ENCODE peak calls at places on chromosomes 5 and 9, in six cellular contexts. G is aorta, Z is brain microvascular endothelial cell, H is body of pancreas, F is NT2/D1, M is BE2C. V is an unnamed sample.

GRCh38 chr9:99012957-99013512 is 69.3 kb downstream of the COL15A1 start:
- DNase-seq in M (no peak), G (no peak), H (peak; percentile 30), F (no peak), Z (no peak), V (no peak)

GRCh38 chr5:149358294-149358651 is 427 bp downstream of the PCYOX1L start:
- DNase-seq in G (no peak), F (no peak), Z (no peak), H (peak; percentile 47), M (peak; percentile 73), V (no peak)

GRCh38 chr5:80964491-80964890 is 4.3 kb downstream of the RASGRF2 start:
- DNase-seq in G (no peak), F (no peak), Z (no peak), M (no peak), H (no peak), V (no peak)

GRCh38 chr9:89603629-89604462 is 966 bp upstream of the GADD45G start:
- DNase-seq in G (peak; percentile 69), F (peak; percentile 93), Z (no peak), M (peak; percentile 89), H (peak; percentile 86), V (no peak)

GRCh38 chr5:120550358-120550757 is 86.3 kb downstream of the PRR16 start:
- DNase-seq in M (no peak), G (no peak), F (no peak), Z (peak; percentile 31), H (no peak), V (no peak)

GRCh38 chr5:2240118-2240904 is 357.6 kb upstream of the IRX4 start:
- DNase-seq in H (no peak), Z (no peak), G (no peak), M (no peak), F (no peak), V (no peak)

GRCh38 chr5:149750596-149750995 is 20.5 kb downstream of the PPARGC1B start:
- DNase-seq in F (no peak), H (no peak), M (no peak), G (no peak), Z (no peak), V (no peak)

GRCh38 chr9:2570615-2571479 is 50.7 kb upstream of the VLDLR start:
- DNase-seq in Z (peak; percentile 74), G (peak; percentile 90), M (peak; percentile 67), F (no peak), H (peak; percentile 94), V (peak; percentile 46)

GRCh38 chr5:760363-761205 is 23.9 kb downstream of the ZDHHC11B start:
- DNase-seq in Z (no peak), M (peak; percentile 13), H (no peak), G (peak; percentile 45), F (no peak), V (no peak)

GRCh38 chr9:31683126-31683525 is 701.3 kb upstream of the ACO1 start:
- DNase-seq in Z (no peak), G (no peak), H (no peak), F (no peak), M (no peak), V (no peak)

GRCh38 chr5:95901676-95902646 is 59.7 kb downstream of the ELL2 start:
- DNase-seq in F (no peak), H (no peak), Z (peak; percentile 78), M (no peak), G (no peak), V (no peak)

GRCh38 chr5:1246711-1247431 is 21.7 kb downstream of the SLC6A18 start:
- DNase-seq in H (peak; percentile 63), F (peak; percentile 33), Z (peak; percentile 4), M (no peak), G (no peak), V (no peak)

GRCh38 chr5:38598994-38599611 is 42.7 kb upstream of the LIFR start:
- DNase-seq in G (no peak), H (no peak), F (no peak), M (no peak), Z (peak; percentile 74), V (no peak)

GRCh38 chr5:96595300-96596090 is 66.7 kb upstream of the CAST start:
- DNase-seq in H (no peak), F (no peak), M (peak; percentile 32), G (no peak), Z (no peak), V (no peak)

GRCh38 chr9:13568446-13568845 is 289.0 kb upstream of the MPDZ start:
- DNase-seq in M (no peak), Z (no peak), F (no peak), G (no peak), H (no peak), V (no peak)

GRCh38 chr9:95504053-95504963 is 12.5 kb downstream of the PTCH1 start:
- DNase-seq in M (no peak), G (no peak), H (peak; percentile 45), Z (no peak), F (no peak), V (no peak)

GRCh38 chr9:95503369-95503768 is 13.4 kb downstream of the PTCH1 start:
- DNase-seq in H (no peak), G (no peak), M (no peak), Z (no peak), F (no peak), V (no peak)

GRCh38 chr9:95505676-95506437 is 10.9 kb downstream of the PTCH1 start:
- DNase-seq in M (peak; percentile 76), F (no peak), H (peak; percentile 57), Z (no peak), G (peak; percentile 56), V (no peak)

GRCh38 chr9:95506438-95506691 is 10.4 kb downstream of the PTCH1 start:
- DNase-seq in G (peak; percentile 53), Z (no peak), F (no peak), M (peak; percentile 60), H (peak; percentile 40), V (no peak)

DNA sequence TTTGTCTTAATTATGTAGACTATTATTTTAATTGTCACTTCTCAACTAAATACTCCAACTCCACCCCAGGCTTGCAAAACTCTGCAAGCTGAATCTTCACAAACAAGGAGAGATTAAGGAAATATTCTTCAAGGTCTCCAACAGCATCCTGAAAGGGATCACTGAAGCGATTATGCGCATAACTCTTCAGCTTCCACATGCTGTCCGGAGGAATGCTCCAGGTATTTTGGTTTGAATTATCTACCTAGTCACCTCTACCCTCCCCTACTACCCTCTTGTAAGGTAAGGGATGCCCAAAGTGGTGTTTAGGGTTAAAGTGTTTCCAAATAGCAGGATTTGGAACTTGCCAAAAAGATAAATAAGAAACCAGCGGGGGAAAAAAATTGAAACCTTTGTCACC is 11.7 kb downstream of the PTCH1 start:
- DNase-seq in G (no peak), M (no peak), F (no peak), H (no peak), Z (no peak), V (no peak)
- H3K4me3 ChIP-seq in G (no peak overlapping the region), M (peak overlapping the region; percentile 95), F (peak overlapping the region; percentile 91), H (no peak overlapping the region), Z (peak overlapping the region; percentile 44), V (peak overlapping the region; percentile 89)

DNA sequence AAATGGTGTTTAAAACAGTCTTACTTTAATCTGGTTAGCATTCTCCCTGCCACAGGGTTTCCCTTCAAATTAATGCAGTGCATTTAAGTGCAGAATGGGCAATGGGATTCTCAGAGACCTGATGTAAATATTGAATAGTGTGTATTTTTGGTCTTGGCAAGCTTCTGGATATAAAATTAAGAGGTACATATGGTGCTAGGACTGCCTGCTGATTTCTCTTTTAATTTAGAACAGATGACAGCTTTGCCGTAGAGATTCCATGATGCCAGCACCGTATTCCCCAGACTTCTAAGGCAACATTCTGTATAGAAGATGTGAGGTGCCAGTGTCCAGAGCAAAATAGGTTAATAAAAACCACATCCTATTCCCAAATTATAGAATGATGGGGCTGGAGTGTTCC is 1.9 kb downstream of the MTAP start:
- DNase-seq in H (no peak), M (no peak), Z (no peak), F (no peak), G (no peak), V (no peak)
- H3K4me3 ChIP-seq in H (no peak overlapping the region), M (peak overlapping the region; percentile 95), Z (peak overlapping the region; percentile 79), F (peak overlapping the region; percentile 86), G (no peak overlapping the region), V (peak overlapping the region; percentile 63)

DNA sequence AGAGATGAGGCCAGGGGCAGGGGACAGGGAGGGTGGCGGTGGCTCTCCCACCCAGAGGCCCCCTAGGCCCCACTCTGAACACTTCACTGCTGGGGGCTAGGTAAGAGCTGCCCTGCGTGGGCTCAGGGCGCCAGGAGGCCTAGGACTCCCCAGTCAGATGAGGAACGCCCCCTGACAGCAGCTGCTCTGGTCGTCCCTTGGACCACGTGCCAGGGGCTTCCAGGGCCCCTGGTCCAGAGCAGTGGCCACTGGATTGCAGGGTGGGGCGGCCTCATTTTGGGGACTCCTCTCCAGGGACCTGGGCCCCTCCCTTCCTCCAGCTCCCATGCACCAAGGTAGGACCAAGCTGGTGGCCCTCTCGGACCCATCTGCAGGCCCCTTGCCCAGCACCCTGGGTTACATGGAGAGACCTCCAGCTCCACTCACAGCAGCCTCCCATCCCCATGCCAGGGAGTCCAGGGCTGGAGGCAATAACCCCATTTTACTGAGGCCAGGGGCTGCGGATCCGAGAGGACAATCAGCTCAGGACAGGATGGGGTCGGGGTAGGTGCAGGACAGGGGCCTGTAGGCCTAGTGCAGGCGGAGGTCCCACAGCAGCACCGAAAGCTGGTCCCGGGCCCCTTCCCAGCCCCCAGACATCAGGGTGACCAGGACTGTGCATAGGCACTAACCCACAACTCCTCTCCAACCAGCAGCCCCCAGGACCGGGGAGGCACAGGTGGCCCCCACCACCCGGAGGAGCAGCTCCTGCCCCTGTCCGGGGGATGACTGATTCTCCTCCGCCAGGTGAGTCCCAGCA is 1.5 kb downstream of the EGFL7 start:
- DNase-seq in M (no peak), Z (no peak), H (no peak), G (no peak), F (no peak), V (no peak)
- H3K4me3 ChIP-seq in M (no peak overlapping the region), Z (no peak overlapping the region), H (no peak overlapping the region), G (no peak overlapping the region), F (no peak overlapping the region), V (no peak overlapping the region)

GRCh38 chr5:77873239-77873638 is 97.1 kb upstream of the TBCA start:
- DNase-seq in H (no peak), G (no peak), F (no peak), M (no peak), Z (no peak), V (no peak)

GRCh38 chr5:77874691-77875090 is 98.6 kb upstream of the TBCA start:
- DNase-seq in Z (no peak), H (no peak), G (no peak), F (no peak), M (no peak), V (no peak)

GRCh38 chr5:77877516-77878070 is 101.5 kb upstream of the TBCA start:
- DNase-seq in M (no peak), H (no peak), Z (no peak), F (no peak), G (no peak), V (no peak)

GRCh38 chr5:77881528-77881927 is 105.4 kb upstream of the TBCA start:
- DNase-seq in F (no peak), H (no peak), M (no peak), G (no peak), Z (peak; percentile 71), V (no peak)

DNA sequence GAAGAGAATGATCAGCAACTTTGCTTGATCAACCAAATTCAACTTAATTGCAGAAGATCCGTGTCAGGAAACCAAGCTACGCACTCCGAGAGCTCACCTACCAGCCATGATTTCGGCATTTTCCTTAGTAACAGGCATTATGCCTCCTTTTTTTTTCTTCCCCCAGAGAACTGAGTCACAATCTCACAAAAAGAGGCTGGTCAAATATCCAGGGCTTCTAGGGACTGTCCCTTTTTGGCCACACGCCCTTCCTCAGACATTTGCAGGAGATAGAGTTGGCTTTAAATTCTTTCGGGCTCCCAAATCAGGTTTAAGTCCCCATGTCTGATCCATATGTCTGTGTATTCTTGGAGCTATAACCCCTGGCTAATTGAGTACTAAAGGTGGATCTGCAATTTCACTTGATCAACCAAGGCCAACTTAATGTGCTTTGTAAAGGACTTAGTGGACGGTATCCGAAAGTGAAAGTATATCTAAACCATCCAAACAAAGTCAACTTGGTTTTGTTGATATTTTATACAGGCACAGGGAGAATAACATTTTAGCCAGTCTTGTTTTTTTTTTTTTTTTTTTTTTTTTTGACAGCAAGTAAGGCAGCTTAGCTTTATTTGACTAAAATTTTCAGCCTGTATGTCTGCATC is 100.8 kb upstream of the TBCA start:
- DNase-seq in F (no peak), Z (no peak), M (no peak), H (no peak), G (no peak), V (no peak)
- H3K4me3 ChIP-seq in F (no peak overlapping the region), Z (no peak overlapping the region), M (no peak overlapping the region), H (no peak overlapping the region), G (no peak overlapping the region), V (no peak overlapping the region)